ENCODE peak calls at places on chromosomes 7 and 10, in ten cellular contexts. L is naive B cell, T is IMR-90, G is iris pigment epithelial cell, V is foreskin fibroblast, Z is HTR-8/SVneo, A is KG1, Y is fibroblast of gingiva, M is AG04449, F is right cardiac atrium. D is an unnamed sample.
A peak's percentile ranks its signal among the peaks of the same experiment; 100 is the strongest.

GRCh38 chr10:47283848-47284247 is 16.1 kb upstream of the GDF10 start:
- DNase-seq in L (no peak), T (no peak), G (no peak), V (no peak), Z (no peak), A (no peak), Y (no peak), M (no peak), F (no peak), D (no peak)

GRCh38 chr7:18290223-18290622 is 205.3 kb upstream of the HDAC9 start:
- DNase-seq in L (peak; percentile 25), T (no peak), G (no peak), V (no peak), Z (no peak), A (no peak), Y (no peak), M (no peak), F (no peak), D (no peak)

GRCh38 chr10:129628823-129629222 is 161.8 kb downstream of the MGMT start:
- DNase-seq in L (no peak), T (no peak), G (no peak), V (no peak), Z (no peak), A (no peak), Y (no peak), M (no peak), F (no peak), D (no peak)

GRCh38 chr10:20085115-20085514 is 268.9 kb downstream of the PLXDC2 start:
- DNase-seq in L (no peak), T (no peak), G (no peak), V (no peak), Z (no peak), A (no peak), Y (no peak), M (no peak), F (no peak), D (no peak)

GRCh38 chr10:53140516-53140915 is 367.9 kb upstream of the MBL2 start:
- DNase-seq in L (no peak), T (no peak), G (peak; percentile 1), V (no peak), Z (peak; percentile 6), A (no peak), Y (no peak), M (peak; percentile 0), F (no peak), D (no peak)

GRCh38 chr7:2521952-2522591 is 2.5 kb downstream of the LFNG start:
- DNase-seq in L (peak; percentile 51), T (no peak), G (no peak), V (no peak), Z (no peak), A (peak; percentile 26), Y (no peak), M (no peak), F (peak; percentile 82), D (peak; percentile 89)

GRCh38 chr10:98488669-98489430 is 42.1 kb upstream of the HPS1 start:
- DNase-seq in L (no peak), T (no peak), G (no peak), V (peak; percentile 30), Z (no peak), A (no peak), Y (no peak), M (no peak), F (no peak), D (no peak)

GRCh38 chr10:88047589-88047988 is 184.2 kb downstream of the PTEN start:
- DNase-seq in L (no peak), T (no peak), G (no peak), V (no peak), Z (no peak), A (no peak), Y (no peak), M (no peak), F (no peak), D (no peak)

GRCh38 chr7:17696422-17696821 is 243.9 kb downstream of the SNX13 start:
- DNase-seq in L (no peak), T (peak; percentile 87), G (peak; percentile 67), V (no peak), Z (peak; percentile 44), A (no peak), Y (peak; percentile 92), M (no peak), F (peak; percentile 85), D (no peak)

GRCh38 chr10:132679640-132680039 is 106.3 kb downstream of the NKX6-2 start:
- DNase-seq in L (no peak), T (no peak), G (no peak), V (no peak), Z (no peak), A (no peak), Y (no peak), M (no peak), F (no peak), D (no peak)

D was measured in H54.